ENCODE peak calls at places on chromosomes 7 and 10, in four cellular contexts. E is NCI-H82, P is NCI-H510A treated with DMSO at 0.1 percent for 48 hours, O is activated gamma-delta T cell. F is an unnamed sample.

GRCh38 chr10:79102056-79102874 is 33.5 kb downstream of the ZMIZ1 start:
- DNase-seq in O (no peak), E (peak), P (no peak), F (peak)

GRCh38 chr10:121990015-121990677 is 1.2 kb downstream of the TACC2 start:
- DNase-seq in P (no peak), E (no peak), O (no peak), F (peak)

GRCh38 chr7:128904381-128905197 is 5.9 kb downstream of the KCP start:
- DNase-seq in O (no peak), E (peak), P (peak), F (no peak)

GRCh38 chr10:114650266-114650665 is 7.8 kb downstream of the ABLIM1 start:
- DNase-seq in P (no peak), O (no peak), E (peak), F (no peak)

GRCh38 chr10:116732546-116732945 is 9.8 kb downstream of the HSPA12A start:
- DNase-seq in O (no peak), E (no peak), P (no peak), F (no peak)

GRCh38 chr10:89502556-89502955 is 32.8 kb downstream of the SLC16A12 start:
- DNase-seq in E (no peak), P (no peak), O (no peak), F (peak)

GRCh38 chr7:75971961-75972763 is 22.2 kb downstream of the TMEM120A start:
- DNase-seq in E (peak), O (no peak), P (no peak), F (peak)

GRCh38 chr10:119500138-119500795 is 42.3 kb downstream of the RGS10 start:
- DNase-seq in O (no peak), P (no peak), E (peak), F (no peak)

GRCh38 chr7:26510226-26510957 is 218.7 kb downstream of the SNX10 start:
- DNase-seq in P (no peak), E (no peak), O (no peak), F (no peak)

GRCh38 chr7:84188811-84189405 is 5.7 kb downstream of the SEMA3A start:
- DNase-seq in P (peak), O (no peak), E (peak), F (no peak)

GRCh38 chr7:141014091-141014490 is 661 bp downstream of the MRPS33 start:
- DNase-seq in E (peak), P (no peak), O (no peak), F (no peak)

GRCh38 chr7:1920266-1920681 is 250.2 kb downstream of the ELFN1 start:
- DNase-seq in O (no peak), E (no peak), P (no peak), F (no peak)

GRCh38 chr7:143043391-143043790 is 8.8 kb upstream of the OR6V1 start:
- DNase-seq in P (no peak), O (no peak), E (no peak), F (no peak)

GRCh38 chr7:116528008-116528789 is 3.4 kb downstream of the CAV1 start:
- DNase-seq in P (no peak), O (no peak), E (no peak), F (no peak)

GRCh38 chr7:31114593-31115343 is 62.7 kb downstream of the ADCYAP1R1 start:
- DNase-seq in O (no peak), E (no peak), P (no peak), F (no peak)

GRCh38 chr7:139808846-139809442 is 20.1 kb upstream of the TBXAS1 start:
- DNase-seq in O (no peak), P (no peak), E (no peak), F (no peak)

GRCh38 chr7:27083646-27084045 is 12.2 kb downstream of the HOXA1 start:
- DNase-seq in E (no peak), P (peak), O (no peak), F (no peak)

GRCh38 chr10:94065344-94065743 is 71.6 kb downstream of the PLCE1 start:
- DNase-seq in P (no peak), E (no peak), O (no peak), F (no peak)

GRCh38 chr7:57220746-57221145 is 88.5 kb upstream of the ZNF479 start:
- DNase-seq in E (no peak), P (no peak), O (no peak), F (no peak)

GRCh38 chr7:100626530-100627237 is 14.3 kb downstream of the MOSPD3 start:
- DNase-seq in P (peak), E (peak), O (peak), F (peak)

GRCh38 chr10:69972951-69973350 is 79.7 kb upstream of the MACROH2A2 start:
- DNase-seq in P (no peak), O (no peak), E (no peak), F (no peak)

GRCh38 chr10:120813085-120813484 is 38.1 kb upstream of the WDR11 start:
- DNase-seq in P (no peak), E (no peak), O (no peak), F (no peak)

GRCh38 chr10:60417898-60418297 is 28.2 kb upstream of the ANK3 start:
- DNase-seq in O (no peak), E (no peak), P (no peak), F (no peak)

GRCh38 chr7:150962743-150963399 is 15.2 kb downstream of the KCNH2 start:
- DNase-seq in P (no peak), E (peak), O (no peak), F (peak)

GRCh38 chr7:131076711-131077170 is 250.9 kb upstream of the MKLN1 start:
- DNase-seq in P (no peak), O (no peak), E (peak), F (no peak)

GRCh38 chr10:48452879-48453412 is 146.5 kb downstream of the MAPK8 start:
- DNase-seq in P (no peak), O (no peak), E (no peak), F (no peak)

GRCh38 chr10:54940418-54940817 is 139.4 kb upstream of the PCDH15 start:
- DNase-seq in E (no peak), O (no peak), P (no peak), F (no peak)

GRCh38 chr10:32979041-32979440 is 21.0 kb upstream of the ITGB1 start:
- DNase-seq in O (no peak), E (no peak), P (no peak), F (no peak)

GRCh38 chr10:28663576-28664368 is 13.5 kb upstream of the BAMBI start:
- DNase-seq in P (peak), E (peak), O (no peak), F (peak)

GRCh38 chr10:17212802-17213204 is 11.3 kb upstream of the TRDMT1 start:
- DNase-seq in O (no peak), E (no peak), P (no peak), F (no peak)

GRCh38 chr10:100009283-100009792 is 409 bp downstream of the DNMBP start:
- DNase-seq in O (no peak), P (peak), E (peak), F (peak)

GRCh38 chr7:9835204-9835603 is 1138.5 kb upstream of the PHF14 start:
- DNase-seq in P (peak), O (no peak), E (no peak), F (no peak)

GRCh38 chr10:608331-609265 is 80.9 kb downstream of the DIP2C start:
- DNase-seq in E (peak), P (no peak), O (no peak), F (no peak)

GRCh38 chr10:47222461-47222860 is 77.5 kb upstream of the GDF10 start:
- DNase-seq in O (no peak), E (no peak), P (no peak), F (no peak)

GRCh38 chr7:91135300-91135699 is 128.9 kb upstream of the FZD1 start:
- DNase-seq in P (no peak), E (peak), O (no peak), F (no peak)

F was measured in body of pancreas.